ENCODE peak calls at places on chromosomes 1 and 21, in ten cellular contexts. One of them, this sample, is unnamed.

GRCh38 chr1:174040387-174040786 is 18.2 kb upstream of the RC3H1 start:
- DNase-seq in tibial nerve: no peak
- DNase-seq in NCI-H2029 treated with DMSO at 0.1 percent for 48 hours: peak
- DNase-seq in NCI-H1436: peak
- DNase-seq in occipital lobe: no peak
- DNase-seq in NCI-H774: peak
- DNase-seq in H7: no peak
- DNase-seq in GM12865: no peak
- DNase-seq in H4: peak
- DNase-seq in left colon: no peak
- DNase-seq in this sample: no peak

GRCh38 chr1:108858541-108858940 is 1.6 kb upstream of the AKNAD1 start:
- DNase-seq in NCI-H774: no peak
- DNase-seq in NCI-H2029 treated with DMSO at 0.1 percent for 48 hours: no peak
- DNase-seq in GM12865: no peak
- DNase-seq in H7: no peak
- DNase-seq in occipital lobe: no peak
- DNase-seq in tibial nerve: no peak
- DNase-seq in left colon: no peak
- DNase-seq in H4: no peak
- DNase-seq in NCI-H1436: no peak
- DNase-seq in this sample: no peak

GRCh38 chr21:31921079-31921478 is 48.3 kb downstream of the HUNK start:
- DNase-seq in H7: no peak
- DNase-seq in occipital lobe: no peak
- DNase-seq in left colon: no peak
- DNase-seq in NCI-H1436: no peak
- DNase-seq in GM12865: no peak
- DNase-seq in H4: no peak
- DNase-seq in NCI-H2029 treated with DMSO at 0.1 percent for 48 hours: no peak
- DNase-seq in NCI-H774: no peak
- DNase-seq in tibial nerve: no peak
- DNase-seq in this sample: no peak

GRCh38 chr1:194476351-194476750 is 1289.9 kb upstream of the B3GALT2 start:
- DNase-seq in NCI-H2029 treated with DMSO at 0.1 percent for 48 hours: no peak
- DNase-seq in H4: no peak
- DNase-seq in left colon: no peak
- DNase-seq in occipital lobe: no peak
- DNase-seq in GM12865: no peak
- DNase-seq in NCI-H774: no peak
- DNase-seq in NCI-H1436: no peak
- DNase-seq in H7: no peak
- DNase-seq in tibial nerve: no peak
- DNase-seq in this sample: no peak

GRCh38 chr1:172378109-172378755 is 42.3 kb upstream of the C1orf105 start:
- DNase-seq in NCI-H774: no peak
- DNase-seq in GM12865: no peak
- DNase-seq in NCI-H1436: no peak
- DNase-seq in left colon: no peak
- DNase-seq in H7: no peak
- DNase-seq in NCI-H2029 treated with DMSO at 0.1 percent for 48 hours: no peak
- DNase-seq in occipital lobe: no peak
- DNase-seq in tibial nerve: no peak
- DNase-seq in H4: no peak
- DNase-seq in this sample: no peak

GRCh38 chr1:24536391-24536840 is 19.5 kb upstream of the NCMAP start:
- DNase-seq in NCI-H774: no peak
- DNase-seq in H7: no peak
- DNase-seq in tibial nerve: no peak
- DNase-seq in NCI-H2029 treated with DMSO at 0.1 percent for 48 hours: peak
- DNase-seq in NCI-H1436: no peak
- DNase-seq in left colon: peak
- DNase-seq in occipital lobe: no peak
- DNase-seq in H4: peak
- DNase-seq in GM12865: peak
- DNase-seq in this sample: peak

GRCh38 chr1:38835230-38835827 is 24.2 kb downstream of the RRAGC start:
- DNase-seq in occipital lobe: no peak
- DNase-seq in NCI-H774: peak
- DNase-seq in tibial nerve: peak
- DNase-seq in NCI-H1436: peak
- DNase-seq in H4: peak
- DNase-seq in H7: peak
- DNase-seq in GM12865: peak
- DNase-seq in NCI-H2029 treated with DMSO at 0.1 percent for 48 hours: peak
- DNase-seq in left colon: peak
- DNase-seq in this sample: peak

GRCh38 chr1:214003233-214003632 is 15.5 kb downstream of the PROX1 start:
- DNase-seq in occipital lobe: no peak
- DNase-seq in NCI-H2029 treated with DMSO at 0.1 percent for 48 hours: no peak
- DNase-seq in H4: no peak
- DNase-seq in H7: no peak
- DNase-seq in NCI-H774: no peak
- DNase-seq in tibial nerve: no peak
- DNase-seq in left colon: no peak
- DNase-seq in NCI-H1436: no peak
- DNase-seq in GM12865: no peak
- DNase-seq in this sample: no peak

GRCh38 chr1:201418461-201418860 is 3.1 kb downstream of the TNNI1 start:
- DNase-seq in occipital lobe: no peak
- DNase-seq in H4: no peak
- DNase-seq in NCI-H2029 treated with DMSO at 0.1 percent for 48 hours: no peak
- DNase-seq in tibial nerve: no peak
- DNase-seq in H7: no peak
- DNase-seq in NCI-H774: no peak
- DNase-seq in left colon: no peak
- DNase-seq in NCI-H1436: no peak
- DNase-seq in GM12865: no peak
- DNase-seq in this sample: no peak

GRCh38 chr1:205294175-205294913 is 27.2 kb downstream of the NUAK2 start:
- DNase-seq in GM12865: no peak
- DNase-seq in H4: peak
- DNase-seq in NCI-H774: no peak
- DNase-seq in NCI-H1436: no peak
- DNase-seq in NCI-H2029 treated with DMSO at 0.1 percent for 48 hours: no peak
- DNase-seq in left colon: no peak
- DNase-seq in H7: peak
- DNase-seq in occipital lobe: no peak
- DNase-seq in tibial nerve: no peak
- DNase-seq in this sample: no peak

GRCh38 chr1:163240705-163241104 is 38.0 kb upstream of the RGS5 start:
- DNase-seq in H7: no peak
- DNase-seq in GM12865: no peak
- DNase-seq in left colon: no peak
- DNase-seq in occipital lobe: no peak
- DNase-seq in NCI-H774: no peak
- DNase-seq in H4: no peak
- DNase-seq in tibial nerve: no peak
- DNase-seq in NCI-H2029 treated with DMSO at 0.1 percent for 48 hours: no peak
- DNase-seq in NCI-H1436: no peak
- DNase-seq in this sample: no peak

GRCh38 chr1:28887418-28887834 is 26.9 kb upstream of the EPB41 start:
- DNase-seq in NCI-H1436: no peak
- DNase-seq in tibial nerve: no peak
- DNase-seq in left colon: peak
- DNase-seq in NCI-H2029 treated with DMSO at 0.1 percent for 48 hours: no peak
- DNase-seq in occipital lobe: no peak
- DNase-seq in GM12865: peak
- DNase-seq in H4: no peak
- DNase-seq in NCI-H774: no peak
- DNase-seq in H7: peak
- DNase-seq in this sample: peak

GRCh38 chr1:205756552-205756951 is 6.6 kb upstream of the NUCKS1 start:
- DNase-seq in tibial nerve: no peak
- DNase-seq in NCI-H2029 treated with DMSO at 0.1 percent for 48 hours: no peak
- DNase-seq in GM12865: no peak
- DNase-seq in NCI-H1436: no peak
- DNase-seq in NCI-H774: no peak
- DNase-seq in occipital lobe: no peak
- DNase-seq in left colon: no peak
- DNase-seq in H4: no peak
- DNase-seq in H7: no peak
- DNase-seq in this sample: no peak

GRCh38 chr1:192513196-192513595 is 62.4 kb upstream of the RGS1 start:
- DNase-seq in tibial nerve: no peak
- DNase-seq in GM12865: no peak
- DNase-seq in H4: no peak
- DNase-seq in H7: no peak
- DNase-seq in NCI-H2029 treated with DMSO at 0.1 percent for 48 hours: no peak
- DNase-seq in left colon: no peak
- DNase-seq in occipital lobe: no peak
- DNase-seq in NCI-H1436: no peak
- DNase-seq in NCI-H774: no peak
- DNase-seq in this sample: no peak

This sample was measured in NK-92 treated with Interleukin-12 subunit alpha and Interleukin-12 subunit beta, amount 100 ng/mL, for 24 hours.